ENCODE peak calls at places on chromosomes 1 and 21, in ten cellular contexts. Z is GM12878; G is heart left ventricle; W is PC-9; R is A549; E is psoas muscle; Q is naive thymus-derived CD4-positive, alpha-beta T cell; K is pancreas; T is heart right ventricle; F is prostate gland. U is an unnamed sample.

GRCh38 chr1:211579434-211580302 is 707 bp upstream of the SLC30A1 start:
- DNase-seq in F (peak; percentile 75), Z (no peak), E (no peak), T (no peak), Q (no peak), R (peak; percentile 56), K (no peak), W (peak; percentile 57), G (no peak), U (peak; percentile 91)

GRCh38 chr1:184150776-184151531 is 99.4 kb downstream of the TSEN15 start:
- DNase-seq in K (no peak), Q (no peak), F (no peak), Z (no peak), R (no peak), T (no peak), G (no peak), W (no peak), E (peak; percentile 59), U (no peak)

GRCh38 chr1:235822685-235823084 is 44.0 kb downstream of the LYST start:
- DNase-seq in G (no peak), K (no peak), T (no peak), R (no peak), Q (no peak), F (no peak), E (no peak), W (no peak), Z (no peak), U (no peak)

GRCh38 chr1:63827411-63828321 is 53.8 kb downstream of the ROR1 start:
- DNase-seq in W (no peak), Q (no peak), E (no peak), F (no peak), G (no peak), Z (no peak), R (no peak), T (no peak), K (no peak), U (no peak)

GRCh38 chr1:243246916-243247315 is 8.2 kb downstream of the CEP170 start:
- DNase-seq in R (no peak), Q (no peak), Z (no peak), F (no peak), E (no peak), G (no peak), W (no peak), T (no peak), K (no peak), U (no peak)

GRCh38 chr1:171645553-171646336 is 6.7 kb downstream of the MYOC start:
- DNase-seq in F (peak; percentile 82), Z (no peak), G (peak; percentile 69), E (peak; percentile 88), K (no peak), Q (no peak), W (no peak), T (peak; percentile 66), R (no peak), U (peak; percentile 97)

GRCh38 chr21:35215870-35216269 is 166.8 kb upstream of the RUNX1 start:
- DNase-seq in K (no peak), Z (no peak), Q (no peak), G (no peak), W (no peak), R (no peak), T (no peak), F (no peak), E (no peak), U (no peak)

GRCh38 chr1:99548924-99549605 is 96.8 kb upstream of the PALMD start:
- DNase-seq in F (peak; percentile 15), Q (no peak), K (no peak), Z (no peak), E (no peak), W (no peak), T (no peak), R (no peak), G (no peak), U (no peak)

GRCh38 chr1:196654271-196654670 is 2.4 kb downstream of the CFH start:
- DNase-seq in T (no peak), Q (no peak), R (no peak), W (no peak), E (no peak), K (no peak), G (no peak), Z (no peak), F (no peak), U (no peak)

GRCh38 chr1:196650403-196650802 is 1.4 kb upstream of the CFH start:
- DNase-seq in R (no peak), T (no peak), F (no peak), W (no peak), E (peak; percentile 61), G (no peak), Q (no peak), Z (no peak), K (no peak), U (no peak)

GRCh38 chr1:196649990-196650389 is 1.9 kb upstream of the CFH start:
- DNase-seq in Z (no peak), Q (no peak), K (no peak), G (no peak), F (no peak), W (no peak), E (peak; percentile 48), R (no peak), T (no peak), U (no peak)

GRCh38 chr1:196651079-196651478 is 764 bp upstream of the CFH start:
- DNase-seq in W (no peak), F (no peak), Z (no peak), G (no peak), Q (no peak), E (no peak), T (no peak), R (no peak), K (no peak), U (no peak)

DNA sequence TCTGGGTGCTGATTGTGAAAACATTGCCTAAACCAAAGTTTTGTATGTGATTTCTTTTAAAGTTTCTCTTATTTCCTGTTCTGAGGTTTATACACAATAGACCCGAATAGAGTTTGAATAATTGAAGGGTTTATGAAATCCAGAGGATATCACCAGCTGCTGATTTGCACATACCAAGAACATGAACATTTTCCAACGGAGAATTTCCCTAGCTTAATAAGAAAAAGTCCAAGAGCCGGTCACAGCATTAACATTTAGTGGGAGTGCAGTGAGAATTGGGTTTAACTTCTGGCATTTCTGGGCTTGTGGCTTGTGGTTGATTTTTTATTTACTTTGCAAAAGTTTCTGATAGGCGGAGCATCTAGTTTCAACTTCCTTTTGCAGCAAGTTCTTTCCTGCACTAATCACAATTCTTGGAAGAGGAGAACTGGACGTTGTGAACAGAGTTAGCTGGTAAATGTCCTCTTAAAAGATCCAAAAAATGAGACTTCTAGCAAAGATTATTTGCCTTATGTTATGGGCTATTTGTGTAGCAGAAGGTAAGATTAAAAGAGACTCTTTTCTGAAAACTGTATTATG is at the start of gene CFH:
- DNase-seq in T (no peak), F (no peak), Z (no peak), E (no peak), K (no peak), R (no peak), G (no peak), Q (no peak), W (no peak), U (no peak)
- H3K4me3 ChIP-seq in T (peak within 1 kb of the TSS; percentile 12), F (no peak within 1 kb of the TSS), Z (no peak within 1 kb of the TSS), E (peak within 1 kb of the TSS; percentile 49), K (no peak within 1 kb of the TSS), R (peak within 1 kb of the TSS; percentile 30), G (peak within 1 kb of the TSS; percentile 28), Q (no peak within 1 kb of the TSS), W (no peak within 1 kb of the TSS), U (peak within 1 kb of the TSS; percentile 19)

GRCh38 chr1:70169018-70169839 is 36.1 kb downstream of the LRRC40 start:
- DNase-seq in Z (no peak), Q (no peak), F (no peak), R (no peak), W (no peak), K (no peak), G (no peak), T (no peak), E (no peak), U (no peak)

GRCh38 chr1:70168283-70168682 is 37.1 kb downstream of the LRRC40 start:
- DNase-seq in T (no peak), W (no peak), Q (no peak), F (no peak), Z (no peak), E (no peak), R (no peak), K (no peak), G (no peak), U (no peak)

GRCh38 chr1:70171512-70171911 is 33.9 kb downstream of the LRRC40 start:
- DNase-seq in K (no peak), Q (no peak), R (no peak), Z (no peak), T (no peak), W (no peak), E (no peak), G (no peak), F (no peak), U (no peak)
- H3K4me1 ChIP-seq in K (no peaks in the 10 kb centered on the region), Q (no peaks in the 10 kb centered on the region), R (no peaks in the 10 kb centered on the region), Z (no peaks in the 10 kb centered on the region), T (no peaks in the 10 kb centered on the region), W (no peaks in the 10 kb centered on the region), E (no peaks in the 10 kb centered on the region), G (no peaks in the 10 kb centered on the region), F (no peaks in the 10 kb centered on the region), U (no peaks in the 10 kb centered on the region)

GRCh38 chr1:201557572-201557958 is 18.6 kb downstream of the NAV1 start:
- DNase-seq in Q (no peak), R (no peak), W (no peak), T (no peak), E (no peak), Z (no peak), F (no peak), G (no peak), K (no peak), U (peak; percentile 50)
- H3K4me3 ChIP-seq in Q (no peak overlapping the region), R (no peak overlapping the region), W (no peak overlapping the region), T (no peak overlapping the region), E (no peak overlapping the region), Z (no peak overlapping the region), F (no peak overlapping the region), G (no peak overlapping the region), K (no peak overlapping the region), U (no peak overlapping the region)

GRCh38 chr1:230243146-230243545 is 176.1 kb downstream of the GALNT2 start:
- DNase-seq in G (no peak), W (no peak), T (no peak), E (no peak), R (no peak), K (no peak), F (no peak), Q (no peak), Z (no peak), U (no peak)

GRCh38 chr1:230243583-230244377 is 176.7 kb downstream of the GALNT2 start:
- DNase-seq in E (no peak), W (no peak), Z (no peak), Q (no peak), K (no peak), T (no peak), R (no peak), G (no peak), F (no peak), U (no peak)

GRCh38 chr1:230242317-230242716 is 175.3 kb downstream of the GALNT2 start:
- DNase-seq in G (no peak), W (no peak), Z (no peak), K (no peak), Q (no peak), E (no peak), R (no peak), F (no peak), T (no peak), U (no peak)

GRCh38 chr1:230237805-230238204 is 170.8 kb downstream of the GALNT2 start:
- DNase-seq in E (no peak), G (no peak), Z (no peak), R (no peak), W (no peak), T (no peak), Q (no peak), F (no peak), K (no peak), U (no peak)

DNA sequence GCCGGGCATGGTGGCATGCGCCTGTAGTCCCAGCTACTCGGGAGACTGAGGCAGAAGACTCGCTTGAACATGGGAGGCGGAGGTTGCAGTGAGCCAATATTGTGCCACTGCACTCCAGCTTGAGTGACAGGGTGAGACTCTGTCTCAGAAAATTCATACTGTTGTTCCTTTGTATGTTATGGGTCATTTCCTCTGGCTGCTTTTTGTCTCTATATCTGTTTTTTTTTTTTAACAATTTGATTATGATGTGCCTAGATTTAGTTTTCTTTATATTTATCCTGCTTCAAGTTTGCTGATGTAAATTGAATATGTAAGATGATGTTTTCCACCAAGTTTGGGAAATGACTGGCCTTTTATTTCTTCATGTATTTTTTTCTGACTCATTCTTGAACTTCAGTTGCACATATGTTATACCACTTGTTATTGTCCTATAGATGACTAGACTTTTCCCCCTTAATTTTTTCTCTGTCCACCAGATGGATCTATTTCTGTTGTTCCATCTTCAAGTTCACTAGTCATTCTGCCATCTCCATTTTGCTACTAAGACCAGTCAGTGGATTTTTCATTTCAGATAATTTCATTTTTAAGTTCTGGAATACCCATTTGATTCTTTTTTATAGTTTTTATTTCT is 173.5 kb downstream of the GALNT2 start:
- DNase-seq in E (no peak), W (no peak), R (no peak), T (no peak), Q (no peak), Z (no peak), K (no peak), G (no peak), F (no peak), U (no peak)
- H3K4me1 ChIP-seq in E (no peaks in the 10 kb centered on the region), W (no peaks in the 10 kb centered on the region), R (no peaks in the 10 kb centered on the region), T (no peaks in the 10 kb centered on the region), Q (no peaks in the 10 kb centered on the region), Z (no peaks in the 10 kb centered on the region), K (no peaks in the 10 kb centered on the region), G (peaks cover 5% of the 10 kb centered on the region), F (no peaks in the 10 kb centered on the region), U (no peaks in the 10 kb centered on the region)

U was measured in sigmoid colon.